ENCODE peak calls at places on chromosomes 11 and 22, in eight cellular contexts. T is endothelial cell of umbilical vein, R is IMR-90, V is GM23338, U is astrocyte, Q is neuronal stem cell, Z is GM12878, O is fibroblast of lung. W is an unnamed sample.
A peak's percentile ranks its signal among the peaks of the same experiment; 100 is the strongest.

GRCh38 chr11:83249972-83250593 is 36.1 kb downstream of the CCDC90B start:
- DNase-seq in T (peak; percentile 46), R (peak; percentile 69), V (peak; percentile 59), U (no peak), Q (no peak), Z (no peak), O (peak; percentile 75), W (peak; percentile 20)

GRCh38 chr11:44559207-44559943 is 6.1 kb upstream of the CD82 start:
- DNase-seq in T (no peak), R (no peak), V (peak; percentile 97), U (no peak), Q (peak; percentile 77), Z (peak; percentile 85), O (no peak), W (no peak)

GRCh38 chr22:24810043-24810749 is 4.2 kb downstream of the SGSM1 start:
- DNase-seq in T (peak; percentile 55), R (no peak), V (peak; percentile 66), U (no peak), Q (peak; percentile 66), Z (no peak), O (no peak), W (no peak)

GRCh38 chr11:128365044-128365443 is 222.3 kb downstream of the ETS1 start:
- DNase-seq in T (peak; percentile 55), R (peak; percentile 85), V (peak; percentile 50), U (peak; percentile 54), Q (peak; percentile 32), Z (no peak), O (peak; percentile 83), W (peak; percentile 48)

GRCh38 chr22:19138217-19139000 is 6.0 kb downstream of the ESS2 start:
- DNase-seq in T (no peak), R (no peak), V (no peak), U (no peak), Q (no peak), Z (no peak), O (no peak), W (no peak)

GRCh38 chr11:84800755-84801346 is 826.3 kb downstream of the DLG2 start:
- DNase-seq in T (no peak), R (peak; percentile 36), V (peak; percentile 39), U (peak; percentile 35), Q (peak; percentile 17), Z (no peak), O (peak; percentile 22), W (peak; percentile 8)

GRCh38 chr11:22343411-22344032 is 5.3 kb downstream of the SLC17A6 start:
- DNase-seq in T (no peak), R (no peak), V (peak; percentile 60), U (no peak), Q (peak; percentile 21), Z (no peak), O (no peak), W (no peak)

GRCh38 chr11:12113294-12113693 is 2.9 kb downstream of the MICAL2 start:
- DNase-seq in T (no peak), R (peak; percentile 57), V (no peak), U (peak; percentile 48), Q (no peak), Z (no peak), O (no peak), W (no peak)

GRCh38 chr11:116692318-116693106 is 80.3 kb downstream of the BUD13 start:
- DNase-seq in T (no peak), R (no peak), V (no peak), U (no peak), Q (no peak), Z (no peak), O (no peak), W (no peak)

DNA sequence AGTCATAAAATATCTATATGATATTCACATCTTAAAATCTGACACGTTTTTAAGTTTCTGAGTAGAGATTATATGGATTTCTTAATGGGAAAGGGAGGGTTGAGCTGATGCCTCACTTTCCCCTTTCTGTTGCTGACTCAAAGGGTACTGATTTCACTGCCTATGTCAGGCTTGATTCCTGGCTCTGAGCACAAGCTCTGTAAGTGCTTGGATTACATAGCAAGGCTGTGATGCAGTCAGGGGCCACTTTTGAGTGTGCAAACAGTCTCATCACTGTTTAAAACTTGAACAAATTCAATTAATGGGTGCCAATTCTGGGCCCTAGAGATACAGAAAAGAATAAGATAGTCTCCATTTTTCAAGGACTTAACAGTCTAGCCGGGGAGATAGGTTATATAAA is 14.4 kb downstream of the ATXN10 start:
- DNase-seq in T (no peak), R (peak; percentile 78), V (no peak), U (peak; percentile 62), Q (no peak), Z (no peak), O (peak; percentile 33), W (no peak)
- H3K4me1 ChIP-seq in T (peaks cover 10% of the 10 kb centered on the region), R (peaks cover 42% of the 10 kb centered on the region), V (peaks cover 19% of the 10 kb centered on the region), U (peaks cover 82% of the 10 kb centered on the region), Q (peaks cover 4% of the 10 kb centered on the region), Z (peaks cover 33% of the 10 kb centered on the region), O (peaks cover 31% of the 10 kb centered on the region), W (peaks cover 37% of the 10 kb centered on the region)

DNA sequence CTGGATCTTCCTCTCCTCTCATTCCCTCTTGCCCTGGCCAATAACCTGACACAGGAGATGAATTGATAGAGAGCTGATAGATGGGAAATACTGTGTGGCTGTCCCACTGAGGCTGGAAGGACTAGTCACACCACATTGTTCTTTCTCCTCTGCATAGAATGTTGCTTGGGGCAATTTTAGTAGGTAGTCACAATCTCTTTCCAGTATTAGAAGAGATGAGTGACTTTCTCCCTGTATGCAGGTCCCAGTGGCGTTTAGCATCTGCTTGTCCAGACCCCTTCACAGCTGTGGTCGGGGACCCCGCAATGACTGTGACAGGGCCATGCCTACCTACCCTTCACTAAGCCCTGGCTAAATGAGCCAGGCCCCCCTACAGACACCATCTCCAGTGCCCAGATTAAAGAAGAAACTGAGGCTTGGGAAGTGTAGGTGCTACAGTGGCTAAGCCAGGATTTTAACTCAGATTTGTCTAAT is 24.0 kb upstream of the P2RY2 start:
- DNase-seq in T (no peak), R (no peak), V (no peak), U (no peak), Q (no peak), Z (no peak), O (no peak), W (peak; percentile 34)
- H3K27ac ChIP-seq in T (no peak overlapping the region), R (no peak overlapping the region), V (no peak overlapping the region), U (no peak overlapping the region), Q (no peak overlapping the region), Z (no peak overlapping the region), O (no peak overlapping the region), W (peak overlapping the region; percentile 69)

DNA sequence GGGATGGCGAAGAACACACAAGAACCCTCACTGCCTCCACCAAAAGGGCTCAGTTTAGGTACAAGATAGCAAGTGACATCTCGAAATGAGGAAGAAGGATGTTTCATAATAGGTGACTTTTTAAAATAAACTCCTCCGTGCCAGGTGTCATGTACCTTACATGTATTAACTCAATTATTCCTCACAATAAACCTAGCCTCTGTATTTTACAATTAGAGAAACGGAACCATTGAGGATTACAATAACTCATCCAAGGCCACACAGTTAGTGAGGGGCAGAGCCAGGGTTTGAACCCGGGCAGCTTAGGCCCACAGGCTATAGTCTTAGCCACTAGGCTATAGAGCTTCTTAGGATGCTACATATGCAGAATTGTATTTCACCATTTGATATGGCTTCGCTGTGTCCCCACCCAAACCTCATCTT is 965 bp upstream of the PAMR1 start:
- DNase-seq in T (no peak), R (peak; percentile 65), V (peak; percentile 59), U (no peak), Q (no peak), Z (no peak), O (peak; percentile 61), W (peak; percentile 57)
- H3K4me2 ChIP-seq in T (no peak overlapping the region), R (peak overlapping the region; percentile 80), V (peak overlapping the region; percentile 97), U (peak overlapping the region; percentile 92), Q (peak overlapping the region; percentile 69), Z (no peak overlapping the region), O (peak overlapping the region; percentile 92), W (peak overlapping the region; percentile 91)

GRCh38 chr22:40419718-40420117 is 49.3 kb downstream of the SGSM3 start:
- DNase-seq in T (no peak), R (no peak), V (no peak), U (no peak), Q (no peak), Z (no peak), O (no peak), W (no peak)
- H3K4me1 ChIP-seq in T (no peaks in the 10 kb centered on the region), R (peaks cover 5% of the 10 kb centered on the region), V (no peaks in the 10 kb centered on the region), U (peaks cover 4% of the 10 kb centered on the region), Q (no peaks in the 10 kb centered on the region), Z (peaks cover 20% of the 10 kb centered on the region), O (peaks cover 5% of the 10 kb centered on the region), W (peaks cover 5% of the 10 kb centered on the region)

GRCh38 chr22:36252754-36253522 is at the start of gene APOL1:
- DNase-seq in T (peak; percentile 69), R (peak; percentile 43), V (no peak), U (no peak), Q (no peak), Z (peak; percentile 62), O (peak; percentile 49), W (no peak)

GRCh38 chr22:36257308-36257707 is 4.4 kb downstream of the APOL1 start:
- DNase-seq in T (no peak), R (no peak), V (no peak), U (no peak), Q (no peak), Z (no peak), O (no peak), W (no peak)

GRCh38 chr22:36256474-36256873 is 3.5 kb downstream of the APOL1 start:
- DNase-seq in T (no peak), R (peak; percentile 55), V (no peak), U (no peak), Q (no peak), Z (no peak), O (no peak), W (no peak)

GRCh38 chr22:36257948-36258674 is 5.2 kb downstream of the APOL1 start:
- DNase-seq in T (no peak), R (no peak), V (no peak), U (no peak), Q (no peak), Z (no peak), O (no peak), W (no peak)

GRCh38 chr22:36253523-36254490 is 874 bp downstream of the APOL1 start:
- DNase-seq in T (no peak), R (no peak), V (no peak), U (no peak), Q (no peak), Z (no peak), O (peak; percentile 47), W (no peak)
- H3K27ac ChIP-seq in T (no peak overlapping the region), R (no peak overlapping the region), V (no peak overlapping the region), U (no peak overlapping the region), Q (no peak overlapping the region), Z (peak overlapping the region; percentile 80), O (peak overlapping the region; percentile 64), W (no peak overlapping the region)

DNA sequence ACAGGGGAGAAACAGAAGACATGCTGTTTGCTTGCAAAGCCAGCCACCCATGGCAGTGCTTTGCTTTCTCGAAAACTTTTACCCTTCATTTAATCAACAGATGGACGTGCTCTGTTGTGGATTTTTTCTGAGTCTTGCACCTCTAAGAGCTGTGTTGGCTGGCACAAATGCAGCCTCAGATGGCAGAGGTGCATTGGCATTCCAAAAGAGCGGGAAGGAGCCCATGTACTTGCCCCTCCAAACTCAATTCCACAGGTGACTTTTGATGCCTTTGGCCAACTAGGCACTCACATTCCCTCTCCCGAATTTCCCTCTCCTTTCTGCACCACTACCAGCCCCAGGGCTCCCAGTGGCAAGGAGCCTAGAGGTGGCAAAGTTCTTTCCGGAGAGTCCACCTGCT is 1.2 kb downstream of the KIRREL3 start:
- DNase-seq in T (no peak), R (no peak), V (no peak), U (no peak), Q (no peak), Z (no peak), O (no peak), W (no peak)
- H3K4me2 ChIP-seq in T (no peak overlapping the region), R (peak overlapping the region; percentile 93), V (no peak overlapping the region), U (peak overlapping the region; percentile 98), Q (no peak overlapping the region), Z (no peak overlapping the region), O (peak overlapping the region; percentile 92), W (no peak overlapping the region)

GRCh38 chr11:75315439-75315805 is 36.0 kb downstream of the ARRB1 start:
- DNase-seq in T (peak; percentile 28), R (no peak), V (no peak), U (no peak), Q (no peak), Z (no peak), O (no peak), W (no peak)
- H3K4me1 ChIP-seq in T (peaks cover 37% of the 10 kb centered on the region), R (peaks cover 13% of the 10 kb centered on the region), V (peaks cover 3% of the 10 kb centered on the region), U (peaks cover 15% of the 10 kb centered on the region), Q (peaks cover 10% of the 10 kb centered on the region), Z (no peaks in the 10 kb centered on the region), O (peaks cover 14% of the 10 kb centered on the region), W (peaks cover 14% of the 10 kb centered on the region)

W was measured in mammary epithelial cell.